ENCODE peak calls at places on chromosome 1, in eight cellular contexts. One of them, this sample, is unnamed.

GRCh38 chr1:1906185-1907097 is 8.6 kb upstream of the CALML6 start:
- DNase-seq in left lung: peak; percentile 95
- DNase-seq in SJSA1: peak; percentile 88
- DNase-seq in heart left ventricle: peak; percentile 92
- DNase-seq in brain microvascular endothelial cell: peak; percentile 62
- DNase-seq in CD4-positive, alpha-beta memory T cell: peak; percentile 54
- DNase-seq in Panc1: peak; percentile 72
- DNase-seq in breast epithelium: peak; percentile 82
- DNase-seq in this sample: peak; percentile 86

GRCh38 chr1:16443975-16444745 is 3.6 kb downstream of the NECAP2 start:
- DNase-seq in left lung: no peak
- DNase-seq in SJSA1: no peak
- DNase-seq in heart left ventricle: no peak
- DNase-seq in brain microvascular endothelial cell: no peak
- DNase-seq in CD4-positive, alpha-beta memory T cell: no peak
- DNase-seq in Panc1: no peak
- DNase-seq in breast epithelium: no peak
- DNase-seq in this sample: no peak

GRCh38 chr1:31306278-31306677 is 9.4 kb downstream of the ZCCHC17 start:
- DNase-seq in left lung: no peak
- DNase-seq in SJSA1: peak; percentile 67
- DNase-seq in heart left ventricle: no peak
- DNase-seq in brain microvascular endothelial cell: peak; percentile 90
- DNase-seq in CD4-positive, alpha-beta memory T cell: no peak
- DNase-seq in Panc1: no peak
- DNase-seq in breast epithelium: no peak
- DNase-seq in this sample: no peak

GRCh38 chr1:32612189-32612881 is 38.0 kb downstream of the ZBTB8OS start:
- DNase-seq in left lung: peak; percentile 96
- DNase-seq in SJSA1: peak; percentile 88
- DNase-seq in heart left ventricle: peak; percentile 94
- DNase-seq in brain microvascular endothelial cell: peak; percentile 72
- DNase-seq in CD4-positive, alpha-beta memory T cell: peak; percentile 10
- DNase-seq in Panc1: peak; percentile 69
- DNase-seq in breast epithelium: peak; percentile 86
- DNase-seq in this sample: peak; percentile 86

GRCh38 chr1:53180951-53181350 is 15.7 kb upstream of the CPT2 start:
- DNase-seq in left lung: no peak
- DNase-seq in SJSA1: no peak
- DNase-seq in heart left ventricle: no peak
- DNase-seq in brain microvascular endothelial cell: no peak
- DNase-seq in CD4-positive, alpha-beta memory T cell: no peak
- DNase-seq in Panc1: no peak
- DNase-seq in breast epithelium: no peak
- DNase-seq in this sample: no peak

GRCh38 chr1:102693345-102693744 is 415.0 kb downstream of the COL11A1 start:
- DNase-seq in left lung: no peak
- DNase-seq in SJSA1: no peak
- DNase-seq in heart left ventricle: no peak
- DNase-seq in brain microvascular endothelial cell: no peak
- DNase-seq in CD4-positive, alpha-beta memory T cell: no peak
- DNase-seq in Panc1: no peak
- DNase-seq in breast epithelium: no peak
- DNase-seq in this sample: no peak

GRCh38 chr1:219281834-219282233 is 108.2 kb downstream of the LYPLAL1 start:
- DNase-seq in left lung: no peak
- DNase-seq in SJSA1: no peak
- DNase-seq in heart left ventricle: no peak
- DNase-seq in brain microvascular endothelial cell: no peak
- DNase-seq in CD4-positive, alpha-beta memory T cell: no peak
- DNase-seq in Panc1: no peak
- DNase-seq in breast epithelium: no peak
- DNase-seq in this sample: no peak

GRCh38 chr1:228087771-228088251 is 5.3 kb downstream of the ARF1 start:
- DNase-seq in left lung: peak; percentile 84
- DNase-seq in SJSA1: peak; percentile 91
- DNase-seq in heart left ventricle: peak; percentile 69
- DNase-seq in brain microvascular endothelial cell: peak; percentile 49
- DNase-seq in CD4-positive, alpha-beta memory T cell: no peak
- DNase-seq in Panc1: no peak
- DNase-seq in breast epithelium: peak; percentile 42
- DNase-seq in this sample: peak; percentile 40

GRCh38 chr1:151729157-151729965 is 8.0 kb downstream of the RIIAD1 start:
- DNase-seq in left lung: no peak
- DNase-seq in SJSA1: no peak
- DNase-seq in heart left ventricle: no peak
- DNase-seq in brain microvascular endothelial cell: no peak
- DNase-seq in CD4-positive, alpha-beta memory T cell: no peak
- DNase-seq in Panc1: no peak
- DNase-seq in breast epithelium: no peak
- DNase-seq in this sample: no peak

GRCh38 chr1:234611153-234611798 is 1.3 kb upstream of the IRF2BP2 start:
- DNase-seq in left lung: no peak
- DNase-seq in SJSA1: no peak
- DNase-seq in heart left ventricle: no peak
- DNase-seq in brain microvascular endothelial cell: peak; percentile 80
- DNase-seq in CD4-positive, alpha-beta memory T cell: peak; percentile 86
- DNase-seq in Panc1: no peak
- DNase-seq in breast epithelium: no peak
- DNase-seq in this sample: no peak

GRCh38 chr1:164644268-164644667 is 85.3 kb downstream of the PBX1 start:
- DNase-seq in left lung: no peak
- DNase-seq in SJSA1: no peak
- DNase-seq in heart left ventricle: no peak
- DNase-seq in brain microvascular endothelial cell: no peak
- DNase-seq in CD4-positive, alpha-beta memory T cell: no peak
- DNase-seq in Panc1: no peak
- DNase-seq in breast epithelium: no peak
- DNase-seq in this sample: no peak

GRCh38 chr1:19735419-19736127 is 64.1 kb downstream of the TMCO4 start:
- DNase-seq in left lung: no peak
- DNase-seq in SJSA1: peak; percentile 72
- DNase-seq in heart left ventricle: peak; percentile 68
- DNase-seq in brain microvascular endothelial cell: peak; percentile 93
- DNase-seq in CD4-positive, alpha-beta memory T cell: no peak
- DNase-seq in Panc1: no peak
- DNase-seq in breast epithelium: no peak
- DNase-seq in this sample: peak; percentile 33

GRCh38 chr1:117138556-117138955 is 17.0 kb upstream of the TRIM45 start:
- DNase-seq in left lung: no peak
- DNase-seq in SJSA1: no peak
- DNase-seq in heart left ventricle: no peak
- DNase-seq in brain microvascular endothelial cell: no peak
- DNase-seq in CD4-positive, alpha-beta memory T cell: no peak
- DNase-seq in Panc1: no peak
- DNase-seq in breast epithelium: no peak
- DNase-seq in this sample: no peak

GRCh38 chr1:30868833-30869435 is 39.6 kb downstream of the SDC3 start:
- DNase-seq in left lung: no peak
- DNase-seq in SJSA1: no peak
- DNase-seq in heart left ventricle: peak; percentile 11
- DNase-seq in brain microvascular endothelial cell: no peak
- DNase-seq in CD4-positive, alpha-beta memory T cell: no peak
- DNase-seq in Panc1: no peak
- DNase-seq in breast epithelium: no peak
- DNase-seq in this sample: no peak

DNA sequence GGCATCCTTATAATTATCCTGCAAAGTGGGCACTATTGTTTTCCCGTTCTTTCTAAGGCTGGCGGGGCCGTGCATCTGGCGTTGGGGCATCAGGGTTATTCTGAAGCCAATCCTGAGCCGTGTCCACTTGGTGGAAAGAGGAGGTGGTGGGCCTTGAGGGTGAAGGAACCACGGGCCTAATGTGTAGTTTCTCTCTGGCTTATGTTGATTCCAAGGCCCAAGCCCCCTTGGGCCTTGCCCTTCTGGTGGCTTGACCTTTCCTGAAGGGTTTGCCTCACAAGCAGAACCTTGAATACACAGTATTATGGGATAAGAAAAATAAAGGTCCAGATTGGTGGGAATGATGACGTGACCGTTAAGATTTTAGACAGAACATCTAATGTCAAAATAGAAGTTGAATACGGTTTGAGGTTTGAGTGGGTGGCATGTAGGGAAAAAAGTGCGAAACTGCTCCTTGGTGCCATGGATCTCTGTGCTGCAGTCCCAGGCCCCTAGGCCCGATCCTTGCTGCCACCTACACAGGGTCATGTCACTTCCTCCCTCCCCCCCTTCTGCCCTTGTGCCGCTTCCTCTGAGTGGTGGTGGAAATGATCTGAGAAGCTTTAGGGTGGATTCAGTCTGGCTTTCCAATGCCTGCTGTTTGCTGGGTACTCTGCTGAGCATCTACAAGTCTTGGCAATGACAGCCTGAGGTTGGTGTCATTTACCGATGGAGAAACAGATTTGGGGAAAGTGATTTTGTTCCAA is 90.5 kb downstream of the PRDM2 start:
- DNase-seq in left lung: no peak
- DNase-seq in SJSA1: no peak
- DNase-seq in heart left ventricle: no peak
- DNase-seq in brain microvascular endothelial cell: no peak
- DNase-seq in CD4-positive, alpha-beta memory T cell: no peak
- DNase-seq in Panc1: no peak
- DNase-seq in breast epithelium: no peak
- DNase-seq in this sample: no peak
- H3K36me3 ChIP-seq in left lung: no peaks in the 10 kb centered on the region
- H3K36me3 ChIP-seq in SJSA1: peaks cover 70% of the 10 kb centered on the region
- H3K36me3 ChIP-seq in heart left ventricle: peaks cover 19% of the 10 kb centered on the region
- H3K36me3 ChIP-seq in brain microvascular endothelial cell: no peaks in the 10 kb centered on the region
- H3K36me3 ChIP-seq in CD4-positive, alpha-beta memory T cell: peaks cover 22% of the 10 kb centered on the region
- H3K36me3 ChIP-seq in Panc1: peaks cover 7% of the 10 kb centered on the region
- H3K36me3 ChIP-seq in breast epithelium: no peaks in the 10 kb centered on the region
- H3K36me3 ChIP-seq in this sample: no peaks in the 10 kb centered on the region

DNA sequence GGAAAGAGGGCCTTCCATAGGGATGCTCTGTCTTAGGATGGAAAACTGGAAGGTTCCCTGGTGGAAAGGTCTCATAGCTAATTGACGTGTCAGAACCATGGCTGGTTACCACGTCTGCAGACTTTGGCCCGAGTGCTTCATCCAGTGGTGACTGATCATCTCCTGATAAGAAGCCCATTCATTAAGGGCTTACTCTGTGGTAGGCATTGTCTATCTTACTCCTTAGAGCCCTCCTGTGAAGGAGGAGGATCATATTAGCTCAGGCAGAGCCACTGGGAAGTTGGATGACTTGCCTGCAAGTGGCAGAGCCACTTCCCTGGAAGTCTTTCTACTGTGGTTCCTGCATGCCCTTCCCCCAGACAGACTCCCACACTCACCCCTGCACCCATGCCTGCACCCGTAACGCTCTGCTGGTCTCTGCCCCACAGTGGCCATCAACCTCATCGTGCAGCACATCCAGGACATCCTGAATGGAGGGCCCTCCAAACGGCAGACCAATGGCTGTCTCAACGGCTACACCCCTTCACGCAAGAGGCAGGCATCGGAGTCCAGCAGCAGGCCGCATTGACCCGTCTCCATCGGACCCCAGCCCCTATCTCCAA is 79.9 kb downstream of the UCK2 start:
- DNase-seq in left lung: no peak
- DNase-seq in SJSA1: no peak
- DNase-seq in heart left ventricle: no peak
- DNase-seq in brain microvascular endothelial cell: peak; percentile 68
- DNase-seq in CD4-positive, alpha-beta memory T cell: no peak
- DNase-seq in Panc1: no peak
- DNase-seq in breast epithelium: no peak
- DNase-seq in this sample: no peak
- H3K36me3 ChIP-seq in left lung: no peaks in the 10 kb centered on the region
- H3K36me3 ChIP-seq in SJSA1: peaks cover 31% of the 10 kb centered on the region
- H3K36me3 ChIP-seq in heart left ventricle: peaks cover 23% of the 10 kb centered on the region
- H3K36me3 ChIP-seq in brain microvascular endothelial cell: peaks cover 42% of the 10 kb centered on the region
- H3K36me3 ChIP-seq in CD4-positive, alpha-beta memory T cell: no peaks in the 10 kb centered on the region
- H3K36me3 ChIP-seq in Panc1: peaks cover 15% of the 10 kb centered on the region
- H3K36me3 ChIP-seq in breast epithelium: no peaks in the 10 kb centered on the region
- H3K36me3 ChIP-seq in this sample: no peaks in the 10 kb centered on the region

DNA sequence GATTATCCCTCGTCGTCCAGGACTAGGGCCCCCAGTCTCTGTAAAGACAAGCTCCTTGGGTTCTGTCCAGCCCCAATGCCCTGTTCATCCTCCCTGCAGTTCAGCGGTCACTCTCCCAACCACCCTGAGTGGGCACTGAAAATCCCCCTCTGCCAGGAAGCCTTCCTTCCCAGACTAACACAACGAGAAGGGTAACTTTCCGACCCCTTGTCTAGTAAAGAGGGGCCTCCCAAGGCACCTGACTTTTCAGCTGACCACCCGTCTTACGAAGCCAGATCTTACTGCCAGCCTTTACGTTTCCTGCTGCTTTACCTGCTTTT is 13.4 kb downstream of the TMEM9 start:
- DNase-seq in left lung: no peak
- DNase-seq in SJSA1: no peak
- DNase-seq in heart left ventricle: no peak
- DNase-seq in brain microvascular endothelial cell: no peak
- DNase-seq in CD4-positive, alpha-beta memory T cell: no peak
- DNase-seq in Panc1: no peak
- DNase-seq in breast epithelium: no peak
- DNase-seq in this sample: no peak
- H3K36me3 ChIP-seq in left lung: no peaks in the 10 kb centered on the region
- H3K36me3 ChIP-seq in SJSA1: peaks cover 79% of the 10 kb centered on the region
- H3K36me3 ChIP-seq in heart left ventricle: peaks cover 75% of the 10 kb centered on the region
- H3K36me3 ChIP-seq in brain microvascular endothelial cell: peaks cover 39% of the 10 kb centered on the region
- H3K36me3 ChIP-seq in CD4-positive, alpha-beta memory T cell: peaks cover 17% of the 10 kb centered on the region
- H3K36me3 ChIP-seq in Panc1: peaks cover 3% of the 10 kb centered on the region
- H3K36me3 ChIP-seq in breast epithelium: peaks cover 4% of the 10 kb centered on the region
- H3K36me3 ChIP-seq in this sample: no peaks in the 10 kb centered on the region

GRCh38 chr1:21829294-21829693 is 17.2 kb downstream of the LDLRAD2 start:
- DNase-seq in left lung: no peak
- DNase-seq in SJSA1: peak; percentile 40
- DNase-seq in heart left ventricle: peak; percentile 54
- DNase-seq in brain microvascular endothelial cell: no peak
- DNase-seq in CD4-positive, alpha-beta memory T cell: no peak
- DNase-seq in Panc1: no peak
- DNase-seq in breast epithelium: no peak
- DNase-seq in this sample: no peak

GRCh38 chr1:21827141-21827679 is 15.1 kb downstream of the LDLRAD2 start:
- DNase-seq in left lung: no peak
- DNase-seq in SJSA1: no peak
- DNase-seq in heart left ventricle: no peak
- DNase-seq in brain microvascular endothelial cell: no peak
- DNase-seq in CD4-positive, alpha-beta memory T cell: no peak
- DNase-seq in Panc1: no peak
- DNase-seq in breast epithelium: no peak
- DNase-seq in this sample: no peak

GRCh38 chr1:21825393-21825792 is 13.3 kb downstream of the LDLRAD2 start:
- DNase-seq in left lung: no peak
- DNase-seq in SJSA1: no peak
- DNase-seq in heart left ventricle: peak; percentile 40
- DNase-seq in brain microvascular endothelial cell: no peak
- DNase-seq in CD4-positive, alpha-beta memory T cell: no peak
- DNase-seq in Panc1: no peak
- DNase-seq in breast epithelium: no peak
- DNase-seq in this sample: no peak

GRCh38 chr1:21828506-21829210 is 16.6 kb downstream of the LDLRAD2 start:
- DNase-seq in left lung: no peak
- DNase-seq in SJSA1: no peak
- DNase-seq in heart left ventricle: peak; percentile 54
- DNase-seq in brain microvascular endothelial cell: no peak
- DNase-seq in CD4-positive, alpha-beta memory T cell: no peak
- DNase-seq in Panc1: no peak
- DNase-seq in breast epithelium: no peak
- DNase-seq in this sample: no peak

DNA sequence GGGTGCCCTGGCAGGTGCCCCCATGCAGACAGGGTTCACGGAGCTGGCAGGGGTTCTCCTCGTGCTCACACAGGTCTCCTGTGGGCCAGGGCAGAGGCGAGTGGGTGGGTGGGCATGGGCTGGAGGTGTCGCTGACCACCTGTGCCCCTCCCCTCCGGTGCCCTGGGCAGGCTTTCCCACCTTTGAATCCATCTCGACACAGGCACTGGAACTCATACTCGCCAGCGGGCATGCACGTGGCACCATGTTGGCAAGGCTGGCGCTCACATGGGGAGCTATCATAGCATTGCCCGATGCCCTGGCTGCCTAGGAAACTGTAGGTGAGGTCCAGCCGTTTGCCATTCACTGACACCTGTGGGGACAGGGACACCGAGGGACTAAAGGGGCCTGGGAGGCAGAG is 16.0 kb downstream of the LDLRAD2 start:
- DNase-seq in left lung: no peak
- DNase-seq in SJSA1: no peak
- DNase-seq in heart left ventricle: peak; percentile 54
- DNase-seq in brain microvascular endothelial cell: no peak
- DNase-seq in CD4-positive, alpha-beta memory T cell: no peak
- DNase-seq in Panc1: no peak
- DNase-seq in breast epithelium: no peak
- DNase-seq in this sample: no peak
- H3K36me3 ChIP-seq in left lung: no peaks in the 10 kb centered on the region
- H3K36me3 ChIP-seq in SJSA1: peaks cover 90% of the 10 kb centered on the region
- H3K36me3 ChIP-seq in heart left ventricle: peaks cover 96% of the 10 kb centered on the region
- H3K36me3 ChIP-seq in brain microvascular endothelial cell: peaks cover 71% of the 10 kb centered on the region
- H3K36me3 ChIP-seq in CD4-positive, alpha-beta memory T cell: no peaks in the 10 kb centered on the region
- H3K36me3 ChIP-seq in Panc1: peaks cover 10% of the 10 kb centered on the region
- H3K36me3 ChIP-seq in breast epithelium: no peaks in the 10 kb centered on the region
- H3K36me3 ChIP-seq in this sample: peaks cover 6% of the 10 kb centered on the region

This sample was measured in pancreas.